ENCODE peak calls at places on chromosomes 16 and 17, in four cellular contexts. One of them, this sample, is unnamed.

GRCh38 chr17:20203021-20203420 is 193.9 kb downstream of the SPECC1 start:
- DNase-seq in GM12878: no peak
- DNase-seq in HepG2: no peak
- DNase-seq in K562: no peak
- DNase-seq in this sample: no peak

GRCh38 chr16:88489163-88489721 is 36.2 kb downstream of the ZFPM1 start:
- DNase-seq in HepG2: no peak
- DNase-seq in K562: no peak
- DNase-seq in GM12878: no peak
- DNase-seq in this sample: no peak

GRCh38 chr16:47258874-47259461 is 115.2 kb upstream of the NETO2 start:
- DNase-seq in K562: peak; percentile 55
- DNase-seq in HepG2: peak; percentile 38
- DNase-seq in GM12878: peak; percentile 5
- DNase-seq in this sample: peak; percentile 29

GRCh38 chr16:15856217-15856616 is 611 bp downstream of the MYH11 start:
- DNase-seq in HepG2: no peak
- DNase-seq in GM12878: no peak
- DNase-seq in K562: no peak
- DNase-seq in this sample: no peak

GRCh38 chr17:61325382-61326073 is 74.1 kb upstream of the TBX2 start:
- DNase-seq in HepG2: no peak
- DNase-seq in GM12878: no peak
- DNase-seq in K562: no peak
- DNase-seq in this sample: no peak

GRCh38 chr17:37218849-37219248 is 156.9 kb upstream of the C17orf78 start:
- DNase-seq in HepG2: no peak
- DNase-seq in K562: no peak
- DNase-seq in GM12878: no peak
- DNase-seq in this sample: no peak

GRCh38 chr16:8632675-8633182 is 11.2 kb downstream of the METTL22 start:
- DNase-seq in K562: no peak
- DNase-seq in GM12878: no peak
- DNase-seq in HepG2: no peak
- DNase-seq in this sample: no peak

GRCh38 chr16:77897038-77897437 is 108.7 kb downstream of the VAT1L start:
- DNase-seq in K562: no peak
- DNase-seq in HepG2: no peak
- DNase-seq in GM12878: no peak
- DNase-seq in this sample: no peak

GRCh38 chr17:948284-948852 is 31.2 kb downstream of the NXN start:
- DNase-seq in GM12878: no peak
- DNase-seq in HepG2: no peak
- DNase-seq in K562: no peak
- DNase-seq in this sample: peak; percentile 63

DNA sequence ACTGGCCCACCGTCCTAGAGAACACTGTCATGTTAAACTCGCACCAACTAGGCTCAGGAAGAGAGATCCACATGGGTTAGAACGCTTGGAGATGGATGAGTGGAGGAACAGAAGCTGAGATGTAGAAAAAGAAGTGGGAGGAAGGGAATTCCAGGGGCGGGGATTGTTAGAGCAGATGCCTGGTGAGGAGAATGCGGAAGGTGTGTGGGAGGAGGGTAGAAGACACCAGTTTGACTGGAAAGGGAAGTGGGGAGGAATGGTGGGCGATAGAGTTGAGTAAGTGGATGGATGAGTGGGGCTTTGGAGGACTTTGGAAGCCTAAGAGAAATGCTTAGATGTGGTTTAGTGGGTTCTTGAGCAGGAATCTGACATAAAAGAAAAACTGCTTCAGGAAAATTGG is 37.4 kb downstream of the DHX38 start:
- DNase-seq in HepG2: no peak
- DNase-seq in GM12878: no peak
- DNase-seq in K562: no peak
- DNase-seq in this sample: no peak
- TF ChIP-seq CREM in HepG2: no peak
- TF ChIP-seq CREM in GM12878: no peak
- TF ChIP-seq CREM in K562: no peak
- TF ChIP-seq CREM in this sample: no peak

DNA sequence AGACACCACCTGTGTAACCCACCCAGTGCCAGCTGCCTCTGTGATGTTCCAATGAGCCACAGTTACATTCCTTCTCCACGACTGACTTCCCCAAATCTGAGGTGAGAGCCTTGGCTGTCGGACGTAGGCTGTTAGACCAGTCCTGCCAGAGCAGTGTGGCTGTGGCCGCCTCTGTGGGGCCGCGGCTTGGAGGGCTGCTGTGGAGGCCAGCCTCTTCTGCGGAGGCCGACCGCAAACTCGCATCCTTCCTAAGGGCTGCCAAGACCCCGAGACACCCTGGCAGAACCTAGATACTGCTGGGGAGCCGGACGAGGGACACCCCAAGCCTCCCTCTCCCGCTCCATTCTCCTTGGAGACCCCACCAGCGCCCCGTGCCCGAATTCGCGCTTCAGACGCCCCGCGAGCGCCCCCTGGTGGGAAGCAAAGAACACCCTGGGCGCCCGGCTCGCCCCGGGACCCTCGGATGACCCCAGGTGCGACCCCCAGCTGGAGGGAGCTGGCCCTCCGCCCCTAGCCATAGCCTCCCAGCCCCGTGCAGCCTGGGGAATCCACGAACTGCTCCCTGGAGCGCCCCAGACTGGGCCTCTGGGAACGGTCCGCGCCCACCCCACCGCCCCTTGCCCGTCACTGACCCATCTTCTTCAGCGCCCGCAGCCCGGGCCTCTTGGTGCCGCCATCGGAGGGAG is 556 bp downstream of the PLCD3 start:
- DNase-seq in HepG2: no peak
- DNase-seq in K562: peak; percentile 70
- DNase-seq in GM12878: no peak
- DNase-seq in this sample: peak; percentile 79
- TF ChIP-seq CREM in HepG2: no peak
- TF ChIP-seq CREM in K562: no peak
- TF ChIP-seq CREM in GM12878: no peak
- TF ChIP-seq CREM in this sample: no peak

DNA sequence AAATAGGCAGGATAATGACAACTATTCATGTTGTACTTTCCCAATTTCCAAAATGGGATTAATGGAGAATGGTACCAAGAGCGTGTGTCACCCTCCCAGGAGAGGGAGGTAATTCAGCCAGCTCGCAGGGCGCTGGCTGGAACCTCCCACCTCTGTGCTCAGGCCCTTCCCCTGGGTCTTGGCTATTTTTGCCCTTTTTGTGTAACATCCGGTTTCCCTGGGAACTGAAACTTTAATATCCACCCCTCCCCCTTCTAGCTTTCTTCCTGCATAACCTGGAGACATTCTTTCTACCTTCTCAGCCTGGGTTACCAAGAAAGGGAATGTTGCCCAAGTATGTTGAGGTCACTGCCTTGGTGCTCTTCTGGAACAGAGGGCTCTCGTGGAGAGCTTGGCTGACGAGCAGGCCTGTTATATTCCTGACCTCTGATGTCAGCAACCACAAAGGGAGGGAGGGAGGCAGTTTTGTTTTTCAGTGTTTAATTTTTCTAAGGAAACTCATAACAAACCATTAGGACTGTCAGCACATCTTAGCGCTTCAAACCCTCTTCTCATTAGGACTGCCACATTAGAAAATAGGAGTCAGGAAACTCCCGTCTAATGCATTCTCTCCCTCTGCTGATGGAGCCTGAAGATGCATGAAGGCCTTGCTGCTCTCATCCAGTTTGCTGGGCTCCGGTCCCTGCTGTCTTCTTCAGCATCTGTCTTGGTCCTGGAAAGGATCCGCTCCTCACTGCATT is 25.6 kb downstream of the ITGB3 start:
- DNase-seq in GM12878: peak; percentile 92
- DNase-seq in HepG2: no peak
- DNase-seq in K562: peak; percentile 52
- DNase-seq in this sample: no peak
- TF ChIP-seq CREM in GM12878: peak; percentile 89
- TF ChIP-seq CREM in HepG2: no peak
- TF ChIP-seq CREM in K562: no peak
- TF ChIP-seq CREM in this sample: no peak

GRCh38 chr17:79027274-79027924 is 3.4 kb downstream of the C1QTNF1 start:
- DNase-seq in GM12878: no peak
- DNase-seq in K562: peak; percentile 40
- DNase-seq in HepG2: peak; percentile 94
- DNase-seq in this sample: no peak
- TF ChIP-seq CREM in GM12878: no peak
- TF ChIP-seq CREM in K562: peak; percentile 3
- TF ChIP-seq CREM in HepG2: no peak
- TF ChIP-seq CREM in this sample: no peak

DNA sequence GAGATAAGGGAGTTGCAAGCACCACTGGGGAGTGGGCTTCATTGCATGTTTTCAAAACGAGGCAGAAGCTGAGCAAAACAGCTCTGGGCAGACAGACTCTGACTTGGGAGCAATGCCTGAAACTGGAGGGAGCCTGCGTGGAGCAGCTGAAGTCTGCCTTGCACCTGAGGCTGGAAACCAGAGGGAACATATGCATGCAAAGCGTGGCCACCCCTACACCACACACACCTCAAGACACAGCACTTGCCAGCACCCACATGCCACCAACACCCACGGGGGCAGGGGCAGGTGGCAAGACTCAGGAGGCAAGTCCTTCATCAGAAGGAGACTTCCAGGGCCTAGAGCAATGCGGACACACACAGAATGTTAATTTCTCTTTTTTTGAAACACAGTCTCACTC is 45.8 kb downstream of the COTL1 start:
- DNase-seq in K562: no peak
- DNase-seq in GM12878: no peak
- DNase-seq in HepG2: no peak
- DNase-seq in this sample: no peak
- TF ChIP-seq CREM in K562: no peak
- TF ChIP-seq CREM in GM12878: no peak
- TF ChIP-seq CREM in HepG2: no peak
- TF ChIP-seq CREM in this sample: no peak

GRCh38 chr17:80773243-80773991 is 218.2 kb upstream of the CHMP6 start:
- DNase-seq in GM12878: no peak
- DNase-seq in HepG2: no peak
- DNase-seq in K562: no peak
- DNase-seq in this sample: no peak
- TF ChIP-seq CREM in GM12878: no peak
- TF ChIP-seq CREM in HepG2: no peak
- TF ChIP-seq CREM in K562: no peak
- TF ChIP-seq CREM in this sample: no peak

DNA sequence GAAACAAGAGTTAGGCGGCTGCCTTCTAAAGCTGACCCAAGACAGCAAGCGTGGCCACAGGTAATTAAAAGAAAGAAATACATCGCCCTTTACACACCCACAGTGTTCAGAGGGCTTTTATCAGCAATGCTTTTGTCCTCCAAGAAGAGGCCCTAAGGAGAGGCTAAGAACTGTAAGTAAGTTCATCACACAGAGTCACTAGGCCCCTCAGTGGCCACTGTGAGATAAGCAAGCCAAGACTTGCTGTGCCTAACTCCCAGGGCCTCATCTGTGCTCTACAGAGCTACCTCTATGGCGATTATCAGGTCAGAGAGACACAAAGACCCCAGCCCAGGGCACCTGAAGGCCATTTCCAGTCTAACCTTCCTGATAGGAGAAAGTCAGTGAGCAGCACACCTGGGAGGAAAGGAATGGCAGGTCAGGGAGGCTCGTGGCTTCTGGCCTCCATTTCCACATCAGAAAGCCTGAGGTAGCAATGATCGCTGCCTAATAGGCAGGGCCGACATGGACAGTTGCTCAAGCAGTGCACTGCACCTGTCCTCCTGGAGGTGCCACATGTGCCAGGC is 545.2 kb upstream of the CDH11 start:
- DNase-seq in K562: no peak
- DNase-seq in HepG2: peak; percentile 9
- DNase-seq in GM12878: no peak
- DNase-seq in this sample: no peak
- TF ChIP-seq CREM in K562: no peak
- TF ChIP-seq CREM in HepG2: no peak
- TF ChIP-seq CREM in GM12878: no peak
- TF ChIP-seq CREM in this sample: no peak

DNA sequence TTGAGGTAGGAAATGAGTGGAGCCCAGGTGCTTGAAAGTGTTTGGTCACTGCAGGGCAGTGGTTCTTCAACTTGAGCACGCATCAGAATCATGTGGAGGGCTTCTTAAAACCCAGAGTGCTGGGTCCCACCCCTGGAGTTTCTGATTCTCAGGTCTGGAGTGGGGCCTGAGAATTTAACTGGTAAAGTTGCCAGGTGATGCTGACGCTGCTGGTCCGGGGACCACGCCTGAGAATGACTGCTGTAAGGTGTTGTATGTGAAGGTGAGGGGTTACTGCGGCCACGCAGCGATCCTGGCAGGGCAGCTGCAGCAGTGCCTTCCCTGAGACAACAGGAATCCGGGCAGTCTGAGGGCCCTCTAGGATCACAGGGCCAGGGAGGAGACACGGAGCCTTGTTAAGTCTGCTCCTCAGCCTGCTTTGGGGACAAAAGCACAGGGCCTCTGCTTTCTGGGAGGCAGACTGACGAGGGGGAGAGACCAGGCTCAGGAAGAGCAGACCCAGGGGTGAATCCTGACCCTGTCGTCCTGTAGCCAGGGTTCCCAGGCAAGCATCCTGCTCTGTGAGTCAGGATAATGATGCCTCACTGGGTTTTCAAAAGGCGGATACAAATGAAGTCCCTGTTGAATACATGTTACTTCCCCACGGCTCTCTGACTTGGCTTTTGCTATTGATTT is 16.2 kb downstream of the CCDC42 start:
- DNase-seq in GM12878: no peak
- DNase-seq in K562: no peak
- DNase-seq in HepG2: no peak
- DNase-seq in this sample: no peak
- TF ChIP-seq CREM in GM12878: no peak
- TF ChIP-seq CREM in K562: no peak
- TF ChIP-seq CREM in HepG2: no peak
- TF ChIP-seq CREM in this sample: no peak

DNA sequence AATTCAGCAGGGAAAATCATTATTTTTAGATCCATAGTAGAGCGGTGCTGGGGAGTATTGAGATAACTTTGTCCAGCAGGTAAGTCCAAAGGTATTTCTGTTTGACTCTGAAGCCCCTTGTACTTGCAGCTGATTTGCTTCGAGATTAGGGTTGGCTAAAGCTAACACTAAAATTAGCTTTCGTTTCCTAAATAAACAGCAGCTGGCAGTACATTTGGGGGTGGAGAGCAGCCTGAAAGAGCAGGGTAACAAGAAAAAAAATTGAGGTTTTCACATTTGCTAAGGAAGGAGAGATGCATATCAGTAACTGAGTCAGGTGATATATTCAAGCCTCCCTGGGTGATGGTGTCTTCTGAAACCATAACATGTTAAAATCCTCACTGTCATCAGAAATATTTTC is 37.4 kb upstream of the TMC5 start:
- DNase-seq in K562: no peak
- DNase-seq in GM12878: no peak
- DNase-seq in HepG2: no peak
- DNase-seq in this sample: no peak
- TF ChIP-seq CREM in K562: no peak
- TF ChIP-seq CREM in GM12878: no peak
- TF ChIP-seq CREM in HepG2: no peak
- TF ChIP-seq CREM in this sample: no peak

This sample was measured in WTC11.